ENCODE peak calls at places on chromosomes 3 and 15, in seven cellular contexts. D is prostate gland; B is lower leg skin; H is endothelial cell; U is Panc1; V is CD4-positive, alpha-beta T cell; G is epithelial cell of esophagus. F is an unnamed sample.

GRCh38 chr15:31389576-31389975 is 62.9 kb downstream of the KLF13 start:
- DNase-seq in D (no peak), B (peak), H (no peak), U (no peak), V (no peak), G (no peak), F (peak)

GRCh38 chr15:87706001-87706400 is 550.5 kb downstream of the NTRK3 start:
- DNase-seq in D (no peak), B (no peak), H (no peak), U (no peak), V (no peak), G (no peak), F (no peak)

GRCh38 chr15:70208332-70208731 is 110.6 kb upstream of the TLE3 start:
- DNase-seq in D (no peak), B (peak), H (no peak), U (no peak), V (no peak), G (no peak), F (no peak)

GRCh38 chr3:14175383-14176037 is 2.9 kb downstream of the XPC start:
- DNase-seq in D (no peak), B (no peak), H (no peak), U (no peak), V (peak), G (no peak), F (no peak)

GRCh38 chr3:38588276-38588971 is 61.1 kb downstream of the SCN5A start:
- DNase-seq in D (no peak), B (peak), H (no peak), U (no peak), V (no peak), G (no peak), F (peak)

GRCh38 chr3:194370753-194371152 is 1.2 kb upstream of the LRRC15 start:
- DNase-seq in D (no peak), B (no peak), H (no peak), U (no peak), V (no peak), G (peak), F (no peak)

GRCh38 chr15:82942691-82943090 is 9.8 kb downstream of the HOMER2 start:
- DNase-seq in D (peak), B (no peak), H (no peak), U (no peak), V (no peak), G (peak), F (no peak)

GRCh38 chr3:99232696-99233095 is 331.2 kb upstream of the DCBLD2 start:
- DNase-seq in D (no peak), B (no peak), H (no peak), U (no peak), V (no peak), G (no peak), F (no peak)

GRCh38 chr3:195031574-195032003 is 239.4 kb downstream of the XXYLT1 start:
- DNase-seq in D (no peak), B (peak), H (peak), U (no peak), V (no peak), G (no peak), F (no peak)

GRCh38 chr15:67021455-67021854 is 43.9 kb upstream of the SMAD3 start:
- DNase-seq in D (no peak), B (no peak), H (no peak), U (no peak), V (no peak), G (peak), F (no peak)

GRCh38 chr3:45795882-45796765 is at the start of gene SLC6A20:
- DNase-seq in D (no peak), B (peak), H (no peak), U (no peak), V (no peak), G (peak), F (peak)

GRCh38 chr3:194773216-194773615 is 87.5 kb downstream of the FAM43A start:
- DNase-seq in D (peak), B (peak), H (no peak), U (no peak), V (no peak), G (peak), F (no peak)

GRCh38 chr3:53166781-53167291 is 5.8 kb downstream of the PRKCD start:
- DNase-seq in D (no peak), B (no peak), H (peak), U (no peak), V (no peak), G (no peak), F (no peak)

GRCh38 chr3:185362850-185363661 is at the start of gene MAP3K13:
- DNase-seq in D (peak), B (peak), H (peak), U (no peak), V (no peak), G (peak), F (peak)

GRCh38 chr3:4614927-4615326 is 121.8 kb downstream of the ITPR1 start:
- DNase-seq in D (no peak), B (no peak), H (no peak), U (no peak), V (no peak), G (no peak), F (no peak)

GRCh38 chr3:10401990-10402761 is 81.3 kb upstream of the SEC13 start:
- DNase-seq in D (no peak), B (no peak), H (no peak), U (no peak), V (no peak), G (no peak), F (no peak)

GRCh38 chr3:55166577-55167555 is 239.0 kb upstream of the LRTM1 start:
- DNase-seq in D (no peak), B (no peak), H (no peak), U (no peak), V (no peak), G (no peak), F (no peak)

GRCh38 chr15:99006146-99006545 is 1.4 kb downstream of the PGPEP1L start:
- DNase-seq in D (no peak), B (peak), H (no peak), U (no peak), V (no peak), G (no peak), F (no peak)

GRCh38 chr15:99408236-99409096 is 157.2 kb downstream of the LRRC28 start:
- DNase-seq in D (peak), B (peak), H (no peak), U (no peak), V (no peak), G (peak), F (no peak)

GRCh38 chr3:111954228-111954990 is 24.4 kb upstream of the ABHD10 start:
- DNase-seq in D (peak), B (no peak), H (no peak), U (no peak), V (no peak), G (no peak), F (no peak)

GRCh38 chr3:117101697-117102096 is 392.1 kb downstream of the TUSC7 start:
- DNase-seq in D (no peak), B (no peak), H (no peak), U (no peak), V (no peak), G (peak), F (no peak)

GRCh38 chr3:55065331-55065730 is 137.5 kb upstream of the LRTM1 start:
- DNase-seq in D (no peak), B (no peak), H (no peak), U (no peak), V (no peak), G (no peak), F (no peak)

GRCh38 chr3:131081224-131081623 is 54.5 kb downstream of the NEK11 start:
- DNase-seq in D (no peak), B (no peak), H (no peak), U (no peak), V (no peak), G (no peak), F (no peak)

GRCh38 chr3:57080171-57080570 is 19.7 kb downstream of the SPATA12 start:
- DNase-seq in D (no peak), B (no peak), H (no peak), U (no peak), V (no peak), G (no peak), F (no peak)

GRCh38 chr3:122458992-122459391 is 43.1 kb upstream of the WDR5B start:
- DNase-seq in D (no peak), B (no peak), H (no peak), U (no peak), V (no peak), G (peak), F (no peak)

GRCh38 chr15:31489801-31490646 is 163.4 kb downstream of the KLF13 start:
- DNase-seq in D (peak), B (peak), H (no peak), U (no peak), V (peak), G (peak), F (peak)

GRCh38 chr15:70539409-70539808 is 223.9 kb downstream of the UACA start:
- DNase-seq in D (no peak), B (peak), H (no peak), U (no peak), V (no peak), G (no peak), F (no peak)

GRCh38 chr15:99305761-99306505 is 54.7 kb downstream of the LRRC28 start:
- DNase-seq in D (peak), B (no peak), H (no peak), U (no peak), V (no peak), G (peak), F (peak)

GRCh38 chr3:87025636-87026035 is 34.7 kb upstream of the VGLL3 start:
- DNase-seq in D (no peak), B (no peak), H (no peak), U (no peak), V (no peak), G (no peak), F (no peak)

GRCh38 chr3:71305246-71306206 is 278.0 kb downstream of the FOXP1 start:
- DNase-seq in D (peak), B (no peak), H (peak), U (no peak), V (no peak), G (peak), F (no peak)

GRCh38 chr3:112605285-112605684 is 35.7 kb downstream of the CCDC80 start:
- DNase-seq in D (no peak), B (no peak), H (peak), U (no peak), V (no peak), G (no peak), F (no peak)

GRCh38 chr15:49372366-49372765 is 50.7 kb upstream of the FGF7 start:
- DNase-seq in D (no peak), B (no peak), H (no peak), U (no peak), V (no peak), G (no peak), F (no peak)

GRCh38 chr15:49366496-49366895 is 56.5 kb upstream of the FGF7 start:
- DNase-seq in D (no peak), B (no peak), H (no peak), U (no peak), V (no peak), G (no peak), F (no peak)

DNA sequence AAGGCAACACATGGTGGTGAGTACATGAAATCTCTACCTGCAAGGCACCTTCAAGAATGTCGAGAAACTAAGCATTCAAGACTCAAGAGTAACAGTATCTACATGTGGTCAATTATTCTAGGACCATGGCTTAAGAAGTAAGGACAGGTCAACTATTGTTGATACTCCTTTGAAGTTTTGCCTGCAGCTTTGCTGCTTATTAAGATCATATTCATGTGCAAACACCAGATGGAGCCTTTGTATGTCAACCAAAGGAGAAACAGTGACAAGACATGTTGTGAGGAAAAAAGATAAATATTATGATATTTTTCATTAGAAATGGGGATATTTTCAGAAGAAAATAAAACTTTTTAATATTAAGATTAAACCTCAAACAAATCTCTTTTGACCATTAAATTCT is 52.3 kb upstream of the FGF7 start:
- DNase-seq in D (no peak), B (no peak), H (no peak), U (peak), V (no peak), G (peak), F (no peak)
- TF ChIP-seq CTCF in D (peak), B (no peak), H (no peak), U (peak), V (no peak), G (peak), F (peak)

DNA sequence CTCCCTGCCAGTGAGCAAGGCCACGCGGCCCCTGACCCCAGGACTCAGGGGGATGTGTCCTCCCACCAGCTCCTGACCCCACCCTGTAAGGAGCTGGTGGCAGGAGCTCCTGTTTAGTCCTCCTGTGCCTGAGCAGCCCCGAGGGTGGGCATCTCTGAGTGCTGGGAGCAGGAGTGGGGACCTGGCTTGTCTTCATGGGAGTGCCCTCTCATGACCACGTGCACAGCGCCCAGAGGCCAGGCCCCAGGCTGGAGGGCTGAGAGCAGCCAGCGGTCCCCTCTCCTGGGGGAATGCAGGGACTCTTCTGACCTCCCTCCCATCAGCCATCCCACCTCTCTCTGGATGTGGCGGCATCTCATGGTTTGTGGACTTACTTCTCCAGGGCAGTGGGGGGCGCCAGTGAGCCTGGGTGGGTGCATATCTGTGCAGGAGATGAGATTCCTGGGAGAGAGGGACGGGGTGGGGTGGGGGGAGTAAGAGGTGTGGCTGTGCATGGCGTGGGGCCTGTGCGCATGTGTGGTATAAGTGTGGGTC is 205.6 kb downstream of the TBC1D2B start:
- DNase-seq in D (no peak), B (no peak), H (peak), U (no peak), V (no peak), G (no peak), F (no peak)
- TF ChIP-seq CTCF in D (no peak), B (no peak), H (peak), U (peak), V (no peak), G (no peak), F (peak)

DNA sequence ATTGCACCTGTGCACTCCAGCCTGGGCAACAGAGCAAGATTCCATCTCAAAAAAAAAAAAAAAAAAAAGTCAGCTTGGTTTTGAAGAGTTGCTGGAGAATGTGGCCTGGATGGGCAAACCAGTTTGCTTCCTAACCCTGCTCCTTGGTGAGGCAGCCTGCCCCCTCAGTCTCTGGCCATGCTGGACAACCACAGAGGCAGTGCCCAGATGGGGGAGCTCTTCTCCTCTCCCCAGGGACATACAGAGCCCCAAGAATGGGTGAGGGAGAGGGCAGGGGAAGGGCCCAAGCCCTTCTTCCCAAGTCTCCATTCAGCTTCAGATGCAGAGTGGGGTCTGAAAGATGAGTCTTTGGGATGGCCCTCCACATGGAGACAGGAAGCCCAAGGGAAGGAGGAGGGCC is 27.9 kb downstream of the CD276 start:
- DNase-seq in D (no peak), B (no peak), H (no peak), U (no peak), V (no peak), G (no peak), F (no peak)
- TF ChIP-seq CTCF in D (no peak), B (no peak), H (no peak), U (no peak), V (no peak), G (peak), F (no peak)

GRCh38 chr3:42829628-42830436 is 20.6 kb downstream of the ACKR2 start:
- DNase-seq in D (no peak), B (no peak), H (no peak), U (no peak), V (no peak), G (peak), F (no peak)

GRCh38 chr3:42830437-42831320 is 21.4 kb downstream of the ACKR2 start:
- DNase-seq in D (no peak), B (no peak), H (no peak), U (no peak), V (no peak), G (peak), F (no peak)

GRCh38 chr3:42827654-42828053 is 18.4 kb downstream of the ACKR2 start:
- DNase-seq in D (no peak), B (no peak), H (no peak), U (no peak), V (no peak), G (peak), F (peak)

GRCh38 chr3:42829083-42829627 is 19.9 kb downstream of the ACKR2 start:
- DNase-seq in D (no peak), B (no peak), H (no peak), U (no peak), V (no peak), G (peak), F (peak)

DNA sequence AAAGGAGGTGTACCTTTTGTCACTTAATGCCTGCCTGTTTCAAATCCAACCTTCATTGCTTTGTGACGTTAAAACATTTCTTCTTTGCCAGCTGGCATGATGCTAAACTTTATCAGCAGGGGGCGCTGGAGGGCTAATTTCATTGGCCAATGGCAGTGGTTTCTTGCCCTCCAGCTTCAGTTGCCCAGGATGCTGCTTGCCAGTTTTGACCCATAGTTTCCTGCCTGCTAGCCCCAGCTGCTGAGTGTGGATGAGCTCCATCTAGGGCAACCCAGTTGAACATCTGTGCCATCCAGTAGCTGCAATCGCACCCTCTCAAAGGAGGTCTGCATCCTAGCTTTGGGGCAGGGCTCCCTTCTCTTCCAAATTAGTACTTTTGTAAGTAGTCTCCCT is 22.1 kb downstream of the ACKR2 start:
- DNase-seq in D (peak), B (peak), H (peak), U (no peak), V (peak), G (peak), F (peak)
- TF ChIP-seq CTCF in D (peak), B (no peak), H (peak), U (peak), V (peak), G (peak), F (peak)

DNA sequence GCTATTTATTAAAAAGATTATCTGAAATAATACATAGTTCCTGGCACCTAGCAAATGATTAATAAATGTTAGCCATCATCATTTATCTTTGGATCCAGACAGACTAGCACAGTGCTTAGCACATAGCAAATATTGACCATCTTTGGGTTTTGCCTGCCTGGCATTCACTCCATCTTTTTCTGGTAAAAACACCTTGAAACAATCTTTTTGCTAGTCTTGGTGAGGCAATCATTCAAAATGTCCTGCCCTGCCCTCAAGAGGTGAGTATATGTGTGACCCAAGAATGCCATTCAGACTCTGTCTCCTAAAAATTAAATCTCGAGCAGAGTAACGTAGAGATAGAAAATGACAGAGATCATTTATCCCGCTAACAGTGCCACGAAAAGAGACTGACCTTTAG is 78.3 kb upstream of the ZNF280D start:
- DNase-seq in D (no peak), B (no peak), H (no peak), U (no peak), V (no peak), G (no peak), F (no peak)
- TF ChIP-seq CTCF in D (no peak), B (no peak), H (no peak), U (no peak), V (no peak), G (no peak), F (no peak)

F was measured in osteocyte.